ENCODE peak calls at places on chromosomes 13 and 19, in ten cellular contexts. One of them, this sample, is unnamed.

GRCh38 chr19:46975918-46976782 is 43.5 kb upstream of the NPAS1 start:
- DNase-seq in activated CD4-positive, alpha-beta memory T cell treated with anti-CD3 and anti-CD28 coated beads for 36 hours: no peak
- DNase-seq in CD4-positive, alpha-beta memory T cell: no peak
- DNase-seq in A673: peak
- DNase-seq in WTC11: peak
- DNase-seq in neural crest cell: no peak
- DNase-seq in activated CD8-positive, alpha-beta memory T cell treated with anti-CD3 and anti-CD28 coated beads for 48 hours: no peak
- DNase-seq in Ammon's horn: peak
- DNase-seq in GM20000: no peak
- DNase-seq in GM04503: peak
- DNase-seq in this sample: peak

GRCh38 chr13:74891610-74892009 is 590.4 kb downstream of the TBC1D4 start:
- DNase-seq in WTC11: no peak
- DNase-seq in GM04503: no peak
- DNase-seq in Ammon's horn: no peak
- DNase-seq in CD4-positive, alpha-beta memory T cell: no peak
- DNase-seq in activated CD8-positive, alpha-beta memory T cell treated with anti-CD3 and anti-CD28 coated beads for 48 hours: no peak
- DNase-seq in GM20000: no peak
- DNase-seq in A673: no peak
- DNase-seq in neural crest cell: no peak
- DNase-seq in activated CD4-positive, alpha-beta memory T cell treated with anti-CD3 and anti-CD28 coated beads for 36 hours: no peak
- DNase-seq in this sample: peak

GRCh38 chr19:46737275-46737654 is 8.6 kb upstream of the FKRP start:
- DNase-seq in activated CD4-positive, alpha-beta memory T cell treated with anti-CD3 and anti-CD28 coated beads for 36 hours: no peak
- DNase-seq in activated CD8-positive, alpha-beta memory T cell treated with anti-CD3 and anti-CD28 coated beads for 48 hours: no peak
- DNase-seq in A673: no peak
- DNase-seq in Ammon's horn: no peak
- DNase-seq in CD4-positive, alpha-beta memory T cell: no peak
- DNase-seq in neural crest cell: no peak
- DNase-seq in GM20000: no peak
- DNase-seq in GM04503: no peak
- DNase-seq in WTC11: no peak
- DNase-seq in this sample: no peak

GRCh38 chr19:13996928-13997636 is 9.0 kb downstream of the RFX1 start:
- DNase-seq in GM20000: peak
- DNase-seq in Ammon's horn: no peak
- DNase-seq in activated CD8-positive, alpha-beta memory T cell treated with anti-CD3 and anti-CD28 coated beads for 48 hours: no peak
- DNase-seq in activated CD4-positive, alpha-beta memory T cell treated with anti-CD3 and anti-CD28 coated beads for 36 hours: no peak
- DNase-seq in A673: no peak
- DNase-seq in CD4-positive, alpha-beta memory T cell: no peak
- DNase-seq in WTC11: no peak
- DNase-seq in GM04503: no peak
- DNase-seq in neural crest cell: no peak
- DNase-seq in this sample: no peak

GRCh38 chr13:93690139-93690538 is 463.5 kb downstream of the GPC6 start:
- DNase-seq in activated CD4-positive, alpha-beta memory T cell treated with anti-CD3 and anti-CD28 coated beads for 36 hours: no peak
- DNase-seq in A673: peak
- DNase-seq in neural crest cell: peak
- DNase-seq in CD4-positive, alpha-beta memory T cell: no peak
- DNase-seq in WTC11: no peak
- DNase-seq in GM04503: no peak
- DNase-seq in Ammon's horn: no peak
- DNase-seq in GM20000: no peak
- DNase-seq in activated CD8-positive, alpha-beta memory T cell treated with anti-CD3 and anti-CD28 coated beads for 48 hours: no peak
- DNase-seq in this sample: peak

GRCh38 chr13:45289936-45290563 is 50.9 kb downstream of the TPT1 start:
- DNase-seq in neural crest cell: no peak
- DNase-seq in activated CD8-positive, alpha-beta memory T cell treated with anti-CD3 and anti-CD28 coated beads for 48 hours: no peak
- DNase-seq in GM20000: no peak
- DNase-seq in GM04503: no peak
- DNase-seq in activated CD4-positive, alpha-beta memory T cell treated with anti-CD3 and anti-CD28 coated beads for 36 hours: no peak
- DNase-seq in A673: no peak
- DNase-seq in WTC11: no peak
- DNase-seq in Ammon's horn: peak
- DNase-seq in CD4-positive, alpha-beta memory T cell: no peak
- DNase-seq in this sample: no peak

GRCh38 chr19:42465827-42466280 is 23.1 kb upstream of the CXCL17 start:
- DNase-seq in neural crest cell: no peak
- DNase-seq in CD4-positive, alpha-beta memory T cell: no peak
- DNase-seq in GM20000: peak
- DNase-seq in activated CD4-positive, alpha-beta memory T cell treated with anti-CD3 and anti-CD28 coated beads for 36 hours: no peak
- DNase-seq in GM04503: no peak
- DNase-seq in activated CD8-positive, alpha-beta memory T cell treated with anti-CD3 and anti-CD28 coated beads for 48 hours: no peak
- DNase-seq in Ammon's horn: peak
- DNase-seq in A673: no peak
- DNase-seq in WTC11: no peak
- DNase-seq in this sample: no peak

GRCh38 chr13:74977498-74977897 is 504.5 kb downstream of the TBC1D4 start:
- DNase-seq in GM04503: no peak
- DNase-seq in neural crest cell: no peak
- DNase-seq in GM20000: no peak
- DNase-seq in Ammon's horn: no peak
- DNase-seq in CD4-positive, alpha-beta memory T cell: no peak
- DNase-seq in activated CD4-positive, alpha-beta memory T cell treated with anti-CD3 and anti-CD28 coated beads for 36 hours: no peak
- DNase-seq in activated CD8-positive, alpha-beta memory T cell treated with anti-CD3 and anti-CD28 coated beads for 48 hours: no peak
- DNase-seq in WTC11: no peak
- DNase-seq in A673: no peak
- DNase-seq in this sample: no peak

GRCh38 chr19:51539821-51540366 is 8.4 kb upstream of the SIGLEC6 start:
- DNase-seq in A673: no peak
- DNase-seq in GM20000: no peak
- DNase-seq in Ammon's horn: no peak
- DNase-seq in GM04503: no peak
- DNase-seq in CD4-positive, alpha-beta memory T cell: no peak
- DNase-seq in activated CD4-positive, alpha-beta memory T cell treated with anti-CD3 and anti-CD28 coated beads for 36 hours: no peak
- DNase-seq in WTC11: no peak
- DNase-seq in neural crest cell: no peak
- DNase-seq in activated CD8-positive, alpha-beta memory T cell treated with anti-CD3 and anti-CD28 coated beads for 48 hours: no peak
- DNase-seq in this sample: no peak

GRCh38 chr19:14395710-14396338 is 14.6 kb downstream of the ADGRE5 start:
- DNase-seq in Ammon's horn: no peak
- DNase-seq in CD4-positive, alpha-beta memory T cell: no peak
- DNase-seq in activated CD8-positive, alpha-beta memory T cell treated with anti-CD3 and anti-CD28 coated beads for 48 hours: no peak
- DNase-seq in WTC11: no peak
- DNase-seq in neural crest cell: no peak
- DNase-seq in A673: no peak
- DNase-seq in GM04503: no peak
- DNase-seq in activated CD4-positive, alpha-beta memory T cell treated with anti-CD3 and anti-CD28 coated beads for 36 hours: no peak
- DNase-seq in GM20000: no peak
- DNase-seq in this sample: no peak

GRCh38 chr19:35116085-35116801 is 620 bp downstream of the FXYD3 start:
- DNase-seq in Ammon's horn: no peak
- DNase-seq in GM04503: no peak
- DNase-seq in activated CD4-positive, alpha-beta memory T cell treated with anti-CD3 and anti-CD28 coated beads for 36 hours: no peak
- DNase-seq in activated CD8-positive, alpha-beta memory T cell treated with anti-CD3 and anti-CD28 coated beads for 48 hours: no peak
- DNase-seq in CD4-positive, alpha-beta memory T cell: no peak
- DNase-seq in neural crest cell: no peak
- DNase-seq in WTC11: no peak
- DNase-seq in GM20000: no peak
- DNase-seq in A673: no peak
- DNase-seq in this sample: peak

GRCh38 chr13:34762312-34762711 is 179.8 kb upstream of the NBEA start:
- DNase-seq in WTC11: no peak
- DNase-seq in activated CD8-positive, alpha-beta memory T cell treated with anti-CD3 and anti-CD28 coated beads for 48 hours: no peak
- DNase-seq in Ammon's horn: no peak
- DNase-seq in GM04503: no peak
- DNase-seq in activated CD4-positive, alpha-beta memory T cell treated with anti-CD3 and anti-CD28 coated beads for 36 hours: no peak
- DNase-seq in neural crest cell: no peak
- DNase-seq in CD4-positive, alpha-beta memory T cell: no peak
- DNase-seq in A673: no peak
- DNase-seq in GM20000: no peak
- DNase-seq in this sample: no peak

GRCh38 chr13:19957320-19958118 is 1.0 kb upstream of the ZMYM2 start:
- DNase-seq in A673: peak
- DNase-seq in activated CD4-positive, alpha-beta memory T cell treated with anti-CD3 and anti-CD28 coated beads for 36 hours: peak
- DNase-seq in CD4-positive, alpha-beta memory T cell: peak
- DNase-seq in GM04503: peak
- DNase-seq in WTC11: peak
- DNase-seq in activated CD8-positive, alpha-beta memory T cell treated with anti-CD3 and anti-CD28 coated beads for 48 hours: peak
- DNase-seq in Ammon's horn: peak
- DNase-seq in neural crest cell: peak
- DNase-seq in GM20000: peak
- DNase-seq in this sample: peak

GRCh38 chr19:53634768-53635167 is 3.0 kb downstream of the DPRX start:
- DNase-seq in activated CD4-positive, alpha-beta memory T cell treated with anti-CD3 and anti-CD28 coated beads for 36 hours: no peak
- DNase-seq in neural crest cell: no peak
- DNase-seq in GM20000: no peak
- DNase-seq in A673: no peak
- DNase-seq in WTC11: no peak
- DNase-seq in GM04503: no peak
- DNase-seq in CD4-positive, alpha-beta memory T cell: no peak
- DNase-seq in Ammon's horn: no peak
- DNase-seq in activated CD8-positive, alpha-beta memory T cell treated with anti-CD3 and anti-CD28 coated beads for 48 hours: no peak
- DNase-seq in this sample: no peak

GRCh38 chr13:19810996-19811881 is 28.5 kb upstream of the PSPC1 start:
- DNase-seq in CD4-positive, alpha-beta memory T cell: no peak
- DNase-seq in WTC11: no peak
- DNase-seq in A673: no peak
- DNase-seq in neural crest cell: no peak
- DNase-seq in GM04503: no peak
- DNase-seq in GM20000: no peak
- DNase-seq in activated CD8-positive, alpha-beta memory T cell treated with anti-CD3 and anti-CD28 coated beads for 48 hours: no peak
- DNase-seq in activated CD4-positive, alpha-beta memory T cell treated with anti-CD3 and anti-CD28 coated beads for 36 hours: no peak
- DNase-seq in Ammon's horn: no peak
- DNase-seq in this sample: no peak

GRCh38 chr19:2494084-2494446 is 18.1 kb downstream of the GADD45B start:
- DNase-seq in neural crest cell: no peak
- DNase-seq in WTC11: no peak
- DNase-seq in A673: peak
- DNase-seq in GM20000: no peak
- DNase-seq in activated CD8-positive, alpha-beta memory T cell treated with anti-CD3 and anti-CD28 coated beads for 48 hours: no peak
- DNase-seq in Ammon's horn: peak
- DNase-seq in GM04503: peak
- DNase-seq in activated CD4-positive, alpha-beta memory T cell treated with anti-CD3 and anti-CD28 coated beads for 36 hours: peak
- DNase-seq in CD4-positive, alpha-beta memory T cell: no peak
- DNase-seq in this sample: no peak